ENCODE peak calls at places on chromosome 15, in six cellular contexts. One of them, this sample, is unnamed.
A peak's percentile ranks its signal among the peaks of the same experiment; 100 is the strongest.

GRCh38 chr15:29924750-29925149 is 102.5 kb upstream of the TJP1 start:
- DNase-seq in neuronal stem cell: peak; percentile 62
- DNase-seq in H9: peak; percentile 92
- DNase-seq in mesenchymal stem cell: peak; percentile 61
- DNase-seq in H1: no peak
- DNase-seq in IMR-90: peak; percentile 83
- DNase-seq in this sample: peak; percentile 100

GRCh38 chr15:99017322-99017701 is 9.7 kb upstream of the PGPEP1L start:
- DNase-seq in H1: no peak
- DNase-seq in mesenchymal stem cell: peak; percentile 12
- DNase-seq in H9: no peak
- DNase-seq in neuronal stem cell: no peak
- DNase-seq in IMR-90: no peak
- DNase-seq in this sample: no peak

GRCh38 chr15:62749445-62749844 is 293.1 kb upstream of the TPM1 start:
- DNase-seq in H1: no peak
- DNase-seq in H9: no peak
- DNase-seq in IMR-90: peak; percentile 22
- DNase-seq in mesenchymal stem cell: no peak
- DNase-seq in neuronal stem cell: no peak
- DNase-seq in this sample: no peak

GRCh38 chr15:64653757-64654156 is 121.6 kb downstream of the RBPMS2 start:
- DNase-seq in neuronal stem cell: no peak
- DNase-seq in IMR-90: peak; percentile 31
- DNase-seq in mesenchymal stem cell: peak; percentile 41
- DNase-seq in H1: no peak
- DNase-seq in H9: no peak
- DNase-seq in this sample: no peak

GRCh38 chr15:74398183-74398582 is 30.7 kb upstream of the CYP11A1 start:
- DNase-seq in H9: no peak
- DNase-seq in neuronal stem cell: no peak
- DNase-seq in H1: no peak
- DNase-seq in mesenchymal stem cell: no peak
- DNase-seq in IMR-90: no peak
- DNase-seq in this sample: no peak

GRCh38 chr15:64455951-64456350 is 4.4 kb upstream of the ZNF609 start:
- DNase-seq in IMR-90: no peak
- DNase-seq in mesenchymal stem cell: no peak
- DNase-seq in H1: no peak
- DNase-seq in H9: no peak
- DNase-seq in neuronal stem cell: no peak
- DNase-seq in this sample: no peak

GRCh38 chr15:69074011-69074842 is 59.7 kb downstream of the NOX5 start:
- DNase-seq in IMR-90: peak; percentile 54
- DNase-seq in H1: peak; percentile 81
- DNase-seq in H9: peak; percentile 76
- DNase-seq in mesenchymal stem cell: peak; percentile 68
- DNase-seq in neuronal stem cell: peak; percentile 51
- DNase-seq in this sample: peak; percentile 85

GRCh38 chr15:81880314-81880713 is 165.5 kb downstream of the MEX3B start:
- DNase-seq in mesenchymal stem cell: no peak
- DNase-seq in H1: no peak
- DNase-seq in H9: no peak
- DNase-seq in IMR-90: no peak
- DNase-seq in neuronal stem cell: no peak
- DNase-seq in this sample: no peak

GRCh38 chr15:70376031-70376928 is 278.6 kb upstream of the TLE3 start:
- DNase-seq in H1: peak; percentile 62
- DNase-seq in IMR-90: no peak
- DNase-seq in H9: peak; percentile 52
- DNase-seq in neuronal stem cell: no peak
- DNase-seq in mesenchymal stem cell: no peak
- DNase-seq in this sample: peak; percentile 62

GRCh38 chr15:85443593-85444328 is 63.4 kb downstream of the AKAP13 start:
- DNase-seq in neuronal stem cell: peak; percentile 42
- DNase-seq in mesenchymal stem cell: peak; percentile 85
- DNase-seq in IMR-90: peak; percentile 33
- DNase-seq in H9: no peak
- DNase-seq in H1: no peak
- DNase-seq in this sample: peak; percentile 95

GRCh38 chr15:43249699-43250203 is 17.0 kb downstream of the TGM5 start:
- DNase-seq in H1: no peak
- DNase-seq in neuronal stem cell: no peak
- DNase-seq in H9: no peak
- DNase-seq in IMR-90: peak; percentile 76
- DNase-seq in mesenchymal stem cell: peak; percentile 79
- DNase-seq in this sample: peak; percentile 30

GRCh38 chr15:46304320-46304719 is 669.5 kb downstream of the SQOR start:
- DNase-seq in IMR-90: no peak
- DNase-seq in H1: peak; percentile 68
- DNase-seq in H9: peak; percentile 55
- DNase-seq in neuronal stem cell: no peak
- DNase-seq in mesenchymal stem cell: peak; percentile 16
- DNase-seq in this sample: peak; percentile 66

GRCh38 chr15:42919794-42920280 is 741 bp downstream of the TTBK2 start:
- DNase-seq in H9: peak; percentile 32
- DNase-seq in mesenchymal stem cell: peak; percentile 79
- DNase-seq in IMR-90: peak; percentile 25
- DNase-seq in H1: no peak
- DNase-seq in neuronal stem cell: no peak
- DNase-seq in this sample: peak; percentile 52

GRCh38 chr15:89642106-89642505 is 13.2 kb downstream of the KIF7 start:
- DNase-seq in IMR-90: no peak
- DNase-seq in H1: no peak
- DNase-seq in neuronal stem cell: no peak
- DNase-seq in H9: no peak
- DNase-seq in mesenchymal stem cell: no peak
- DNase-seq in this sample: no peak

GRCh38 chr15:56948766-56949105 is 30.3 kb downstream of the TCF12 start:
- DNase-seq in neuronal stem cell: no peak
- DNase-seq in IMR-90: peak; percentile 45
- DNase-seq in H1: no peak
- DNase-seq in mesenchymal stem cell: no peak
- DNase-seq in H9: no peak
- DNase-seq in this sample: no peak

GRCh38 chr15:63408514-63408913 is 26.9 kb upstream of the CA12 start:
- DNase-seq in H9: no peak
- DNase-seq in neuronal stem cell: no peak
- DNase-seq in H1: no peak
- DNase-seq in mesenchymal stem cell: no peak
- DNase-seq in IMR-90: no peak
- DNase-seq in this sample: no peak

GRCh38 chr15:74511583-74511982 is 29.4 kb upstream of the ARID3B start:
- DNase-seq in IMR-90: no peak
- DNase-seq in H9: no peak
- DNase-seq in neuronal stem cell: no peak
- DNase-seq in mesenchymal stem cell: no peak
- DNase-seq in H1: no peak
- DNase-seq in this sample: no peak

GRCh38 chr15:78461171-78461881 is 23.3 kb downstream of the IREB2 start:
- DNase-seq in H1: no peak
- DNase-seq in neuronal stem cell: no peak
- DNase-seq in mesenchymal stem cell: peak; percentile 50
- DNase-seq in IMR-90: no peak
- DNase-seq in H9: no peak
- DNase-seq in this sample: peak; percentile 60

GRCh38 chr15:31254431-31255175 is 72.0 kb upstream of the KLF13 start:
- DNase-seq in H9: no peak
- DNase-seq in neuronal stem cell: no peak
- DNase-seq in H1: no peak
- DNase-seq in IMR-90: peak; percentile 37
- DNase-seq in mesenchymal stem cell: no peak
- DNase-seq in this sample: no peak

GRCh38 chr15:57218826-57219576 is 157.3 kb upstream of the CGNL1 start:
- DNase-seq in neuronal stem cell: peak; percentile 31
- DNase-seq in IMR-90: peak; percentile 96
- DNase-seq in H1: no peak
- DNase-seq in H9: peak; percentile 38
- DNase-seq in mesenchymal stem cell: peak; percentile 90
- DNase-seq in this sample: peak; percentile 96

GRCh38 chr15:74320358-74321247 is 46.8 kb downstream of the CYP11A1 start:
- DNase-seq in neuronal stem cell: no peak
- DNase-seq in H1: peak; percentile 84
- DNase-seq in IMR-90: peak; percentile 23
- DNase-seq in H9: peak; percentile 64
- DNase-seq in mesenchymal stem cell: peak; percentile 55
- DNase-seq in this sample: peak; percentile 67

GRCh38 chr15:60255390-60255789 is 142.4 kb downstream of the ANXA2 start:
- DNase-seq in H1: no peak
- DNase-seq in mesenchymal stem cell: peak; percentile 1
- DNase-seq in neuronal stem cell: no peak
- DNase-seq in IMR-90: no peak
- DNase-seq in H9: no peak
- DNase-seq in this sample: no peak

GRCh38 chr15:31442203-31443090 is 115.8 kb downstream of the KLF13 start:
- DNase-seq in neuronal stem cell: no peak
- DNase-seq in mesenchymal stem cell: peak; percentile 90
- DNase-seq in H1: no peak
- DNase-seq in IMR-90: peak; percentile 95
- DNase-seq in H9: no peak
- DNase-seq in this sample: peak; percentile 68

GRCh38 chr15:75902129-75902557 is 1.5 kb upstream of the FBXO22 start:
- DNase-seq in H9: peak; percentile 90
- DNase-seq in mesenchymal stem cell: peak; percentile 87
- DNase-seq in H1: no peak
- DNase-seq in IMR-90: no peak
- DNase-seq in neuronal stem cell: peak; percentile 11
- DNase-seq in this sample: peak; percentile 98
- H2BK15ac ChIP-seq in H9: no peak overlapping the region
- H2BK15ac ChIP-seq in mesenchymal stem cell: no peak overlapping the region
- H2BK15ac ChIP-seq in H1: no peak overlapping the region
- H2BK15ac ChIP-seq in IMR-90: no peak overlapping the region
- H2BK15ac ChIP-seq in neuronal stem cell: no peak overlapping the region
- H2BK15ac ChIP-seq in this sample: no peak overlapping the region

DNA sequence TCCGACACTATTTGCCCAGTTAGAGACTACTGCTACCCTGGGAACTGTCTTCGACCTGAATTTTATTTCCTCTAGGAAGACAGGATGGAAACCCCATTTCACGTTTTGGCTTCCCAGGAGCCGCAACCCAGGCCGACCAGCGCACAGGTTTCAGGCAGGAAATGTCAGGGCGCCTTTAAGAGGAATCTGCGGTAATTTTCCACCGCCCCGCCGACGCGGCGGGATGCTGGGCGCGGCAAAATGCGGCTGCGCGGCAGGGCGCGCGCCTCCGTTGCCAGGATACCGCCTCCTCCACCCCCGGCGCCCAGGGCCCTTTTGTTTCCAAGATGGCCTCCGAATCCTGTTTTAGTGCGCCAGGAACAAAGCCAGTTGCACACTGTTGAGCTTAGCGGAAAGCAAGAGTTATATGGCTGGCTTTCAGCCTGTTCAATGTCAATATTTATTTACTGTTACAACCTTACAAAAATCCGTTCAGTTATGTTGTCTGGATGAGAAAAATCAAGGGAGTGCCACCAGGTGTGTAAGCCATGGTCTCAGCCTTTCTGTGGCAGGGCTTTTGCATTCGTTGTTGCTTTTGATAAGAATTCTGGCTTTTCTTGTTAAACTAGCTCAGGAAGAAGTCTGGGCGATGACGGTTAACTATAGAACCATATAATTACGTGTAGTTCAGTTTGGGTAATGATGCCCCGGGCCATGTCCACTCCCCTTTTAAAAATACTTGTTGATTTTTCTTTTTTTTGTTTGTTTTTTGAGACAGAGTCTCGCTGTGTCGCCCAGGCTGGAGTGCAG is 79.7 kb upstream of the CHD2 start:
- DNase-seq in H1: peak; percentile 94
- DNase-seq in IMR-90: peak; percentile 89
- DNase-seq in mesenchymal stem cell: peak; percentile 92
- DNase-seq in neuronal stem cell: peak; percentile 95
- DNase-seq in H9: peak; percentile 94
- DNase-seq in this sample: peak; percentile 97
- H4K8ac ChIP-seq in H1: no peak overlapping the region
- H4K8ac ChIP-seq in IMR-90: peak overlapping the region; percentile 97
- H4K8ac ChIP-seq in mesenchymal stem cell: peak overlapping the region; percentile 96
- H4K8ac ChIP-seq in neuronal stem cell: no peak overlapping the region
- H4K8ac ChIP-seq in H9: no peak overlapping the region
- H4K8ac ChIP-seq in this sample: no peak overlapping the region

GRCh38 chr15:58459562-58459961 is 27.8 kb downstream of the LIPC start:
- DNase-seq in H1: no peak
- DNase-seq in mesenchymal stem cell: no peak
- DNase-seq in H9: no peak
- DNase-seq in neuronal stem cell: no peak
- DNase-seq in IMR-90: no peak
- DNase-seq in this sample: no peak

GRCh38 chr15:58459045-58459444 is 27.3 kb downstream of the LIPC start:
- DNase-seq in mesenchymal stem cell: peak; percentile 55
- DNase-seq in neuronal stem cell: no peak
- DNase-seq in IMR-90: no peak
- DNase-seq in H9: no peak
- DNase-seq in H1: no peak
- DNase-seq in this sample: no peak

GRCh38 chr15:58458076-58458475 is 26.3 kb downstream of the LIPC start:
- DNase-seq in H1: no peak
- DNase-seq in neuronal stem cell: no peak
- DNase-seq in H9: no peak
- DNase-seq in IMR-90: no peak
- DNase-seq in mesenchymal stem cell: peak; percentile 43
- DNase-seq in this sample: no peak

GRCh38 chr15:58460872-58461271 is 29.1 kb downstream of the LIPC start:
- DNase-seq in H9: no peak
- DNase-seq in neuronal stem cell: no peak
- DNase-seq in H1: no peak
- DNase-seq in IMR-90: no peak
- DNase-seq in mesenchymal stem cell: no peak
- DNase-seq in this sample: no peak

GRCh38 chr15:58460108-58460507 is 28.3 kb downstream of the LIPC start:
- DNase-seq in H9: no peak
- DNase-seq in IMR-90: peak; percentile 22
- DNase-seq in neuronal stem cell: no peak
- DNase-seq in H1: no peak
- DNase-seq in mesenchymal stem cell: no peak
- DNase-seq in this sample: no peak
- H2BK15ac ChIP-seq in H9: no peak overlapping the region
- H2BK15ac ChIP-seq in IMR-90: peak overlapping the region; percentile 77
- H2BK15ac ChIP-seq in neuronal stem cell: no peak overlapping the region
- H2BK15ac ChIP-seq in H1: no peak overlapping the region
- H2BK15ac ChIP-seq in mesenchymal stem cell: no peak overlapping the region
- H2BK15ac ChIP-seq in this sample: no peak overlapping the region

GRCh38 chr15:92801774-92802464 is 98.2 kb upstream of the CHD2 start:
- DNase-seq in IMR-90: peak; percentile 94
- DNase-seq in H9: no peak
- DNase-seq in mesenchymal stem cell: peak; percentile 94
- DNase-seq in neuronal stem cell: no peak
- DNase-seq in H1: no peak
- DNase-seq in this sample: peak; percentile 46
- H4K8ac ChIP-seq in IMR-90: peak overlapping the region; percentile 85
- H4K8ac ChIP-seq in H9: no peak overlapping the region
- H4K8ac ChIP-seq in mesenchymal stem cell: peak overlapping the region; percentile 100
- H4K8ac ChIP-seq in neuronal stem cell: no peak overlapping the region
- H4K8ac ChIP-seq in H1: no peak overlapping the region
- H4K8ac ChIP-seq in this sample: no peak overlapping the region

GRCh38 chr15:55884223-55884622 is 109.2 kb downstream of the NEDD4 start:
- DNase-seq in neuronal stem cell: no peak
- DNase-seq in IMR-90: peak; percentile 29
- DNase-seq in H9: no peak
- DNase-seq in mesenchymal stem cell: no peak
- DNase-seq in H1: no peak
- DNase-seq in this sample: no peak

GRCh38 chr15:55873024-55873745 is 120.2 kb downstream of the NEDD4 start:
- DNase-seq in H9: no peak
- DNase-seq in neuronal stem cell: no peak
- DNase-seq in H1: no peak
- DNase-seq in IMR-90: peak; percentile 13
- DNase-seq in mesenchymal stem cell: peak; percentile 10
- DNase-seq in this sample: peak; percentile 83

GRCh38 chr15:55879181-55879580 is 114.2 kb downstream of the NEDD4 start:
- DNase-seq in mesenchymal stem cell: no peak
- DNase-seq in H1: no peak
- DNase-seq in IMR-90: peak; percentile 55
- DNase-seq in H9: no peak
- DNase-seq in neuronal stem cell: no peak
- DNase-seq in this sample: no peak
- H2BK15ac ChIP-seq in mesenchymal stem cell: no peak overlapping the region
- H2BK15ac ChIP-seq in H1: no peak overlapping the region
- H2BK15ac ChIP-seq in IMR-90: no peak overlapping the region
- H2BK15ac ChIP-seq in H9: no peak overlapping the region
- H2BK15ac ChIP-seq in neuronal stem cell: no peak overlapping the region
- H2BK15ac ChIP-seq in this sample: no peak overlapping the region